ENCODE peak calls at places on chromosomes 11 and 22, in seven cellular contexts. One of them, this sample, is unnamed.

GRCh38 chr22:27719535-27720227 is 81.9 kb downstream of the MN1 start:
- DNase-seq in progenitor cell of endocrine pancreas: no peak
- DNase-seq in HFFc6: no peak
- DNase-seq in T-cell: no peak
- DNase-seq in IMR-90: peak
- DNase-seq in CD8-positive, alpha-beta T cell: no peak
- DNase-seq in GM23338: peak
- DNase-seq in this sample: no peak

GRCh38 chr11:123702137-123702536 is 39.3 kb downstream of the ZNF202 start:
- DNase-seq in T-cell: no peak
- DNase-seq in GM23338: no peak
- DNase-seq in IMR-90: no peak
- DNase-seq in CD8-positive, alpha-beta T cell: no peak
- DNase-seq in HFFc6: no peak
- DNase-seq in progenitor cell of endocrine pancreas: no peak
- DNase-seq in this sample: no peak

GRCh38 chr22:48824673-48825651 is 1002.7 kb downstream of the BRD1 start:
- DNase-seq in GM23338: no peak
- DNase-seq in T-cell: no peak
- DNase-seq in IMR-90: no peak
- DNase-seq in progenitor cell of endocrine pancreas: no peak
- DNase-seq in HFFc6: no peak
- DNase-seq in CD8-positive, alpha-beta T cell: no peak
- DNase-seq in this sample: no peak

GRCh38 chr22:21837184-21837979 is 30.1 kb downstream of the MAPK1 start:
- DNase-seq in T-cell: no peak
- DNase-seq in CD8-positive, alpha-beta T cell: no peak
- DNase-seq in progenitor cell of endocrine pancreas: no peak
- DNase-seq in HFFc6: peak
- DNase-seq in IMR-90: peak
- DNase-seq in GM23338: peak
- DNase-seq in this sample: no peak

GRCh38 chr11:68839953-68840641 is 1.6 kb downstream of the CPT1A start:
- DNase-seq in GM23338: peak
- DNase-seq in T-cell: no peak
- DNase-seq in progenitor cell of endocrine pancreas: no peak
- DNase-seq in HFFc6: peak
- DNase-seq in IMR-90: peak
- DNase-seq in CD8-positive, alpha-beta T cell: no peak
- DNase-seq in this sample: no peak

GRCh38 chr11:121539000-121539399 is 86.2 kb upstream of the SORL1-AS1 start:
- DNase-seq in IMR-90: no peak
- DNase-seq in T-cell: no peak
- DNase-seq in GM23338: no peak
- DNase-seq in progenitor cell of endocrine pancreas: no peak
- DNase-seq in CD8-positive, alpha-beta T cell: no peak
- DNase-seq in HFFc6: no peak
- DNase-seq in this sample: no peak

GRCh38 chr11:87712802-87713202 is 462.4 kb downstream of the RAB38 start:
- DNase-seq in progenitor cell of endocrine pancreas: no peak
- DNase-seq in HFFc6: no peak
- DNase-seq in IMR-90: no peak
- DNase-seq in GM23338: peak
- DNase-seq in CD8-positive, alpha-beta T cell: no peak
- DNase-seq in T-cell: no peak
- DNase-seq in this sample: no peak

GRCh38 chr11:14117632-14118031 is 155.1 kb downstream of the SPON1 start:
- DNase-seq in CD8-positive, alpha-beta T cell: no peak
- DNase-seq in HFFc6: no peak
- DNase-seq in IMR-90: no peak
- DNase-seq in T-cell: no peak
- DNase-seq in progenitor cell of endocrine pancreas: no peak
- DNase-seq in GM23338: no peak
- DNase-seq in this sample: no peak

GRCh38 chr11:47971501-47971900 is 8.9 kb upstream of the PTPRJ start:
- DNase-seq in GM23338: no peak
- DNase-seq in progenitor cell of endocrine pancreas: no peak
- DNase-seq in CD8-positive, alpha-beta T cell: no peak
- DNase-seq in T-cell: no peak
- DNase-seq in HFFc6: no peak
- DNase-seq in IMR-90: no peak
- DNase-seq in this sample: no peak

GRCh38 chr11:115164774-115165173 is 339.4 kb downstream of the CADM1 start:
- DNase-seq in T-cell: no peak
- DNase-seq in GM23338: peak
- DNase-seq in IMR-90: no peak
- DNase-seq in HFFc6: no peak
- DNase-seq in progenitor cell of endocrine pancreas: no peak
- DNase-seq in CD8-positive, alpha-beta T cell: no peak
- DNase-seq in this sample: no peak

GRCh38 chr11:106076421-106076922 is 675 bp downstream of the KBTBD3 start:
- DNase-seq in T-cell: no peak
- DNase-seq in GM23338: peak
- DNase-seq in IMR-90: no peak
- DNase-seq in progenitor cell of endocrine pancreas: no peak
- DNase-seq in HFFc6: no peak
- DNase-seq in CD8-positive, alpha-beta T cell: no peak
- DNase-seq in this sample: no peak

GRCh38 chr11:29623144-29623722 is 393.6 kb downstream of the KCNA4 start:
- DNase-seq in T-cell: no peak
- DNase-seq in GM23338: peak
- DNase-seq in CD8-positive, alpha-beta T cell: no peak
- DNase-seq in HFFc6: no peak
- DNase-seq in IMR-90: no peak
- DNase-seq in progenitor cell of endocrine pancreas: no peak
- DNase-seq in this sample: no peak

GRCh38 chr11:8062781-8063257 is 18.2 kb upstream of the TUB start:
- DNase-seq in CD8-positive, alpha-beta T cell: no peak
- DNase-seq in HFFc6: no peak
- DNase-seq in GM23338: no peak
- DNase-seq in T-cell: no peak
- DNase-seq in progenitor cell of endocrine pancreas: no peak
- DNase-seq in IMR-90: no peak
- DNase-seq in this sample: no peak

GRCh38 chr11:60734271-60734670 is 9.8 kb downstream of the MS4A18 start:
- DNase-seq in progenitor cell of endocrine pancreas: no peak
- DNase-seq in CD8-positive, alpha-beta T cell: no peak
- DNase-seq in IMR-90: no peak
- DNase-seq in GM23338: no peak
- DNase-seq in HFFc6: no peak
- DNase-seq in T-cell: no peak
- DNase-seq in this sample: no peak

GRCh38 chr11:60985991-60986915 is 14.8 kb downstream of the CD6 start:
- DNase-seq in IMR-90: peak
- DNase-seq in T-cell: peak
- DNase-seq in HFFc6: peak
- DNase-seq in GM23338: no peak
- DNase-seq in CD8-positive, alpha-beta T cell: peak
- DNase-seq in progenitor cell of endocrine pancreas: no peak
- DNase-seq in this sample: peak

GRCh38 chr11:47523491-47524199 is 29.3 kb downstream of the CELF1 start:
- DNase-seq in progenitor cell of endocrine pancreas: no peak
- DNase-seq in CD8-positive, alpha-beta T cell: peak
- DNase-seq in T-cell: peak
- DNase-seq in GM23338: no peak
- DNase-seq in IMR-90: peak
- DNase-seq in HFFc6: peak
- DNase-seq in this sample: peak

GRCh38 chr11:112013501-112014164 is 11.6 kb upstream of the DLAT start:
- DNase-seq in T-cell: no peak
- DNase-seq in IMR-90: no peak
- DNase-seq in GM23338: no peak
- DNase-seq in progenitor cell of endocrine pancreas: no peak
- DNase-seq in HFFc6: no peak
- DNase-seq in CD8-positive, alpha-beta T cell: no peak
- DNase-seq in this sample: no peak

GRCh38 chr11:20671856-20672546 is 2.6 kb downstream of the NELL1 start:
- DNase-seq in HFFc6: peak
- DNase-seq in T-cell: no peak
- DNase-seq in GM23338: peak
- DNase-seq in CD8-positive, alpha-beta T cell: no peak
- DNase-seq in progenitor cell of endocrine pancreas: no peak
- DNase-seq in IMR-90: no peak
- DNase-seq in this sample: no peak

This sample was measured in effector memory CD4-positive, alpha-beta T cell.